ENCODE peak calls at places on chromosomes 1 and 21, in six cellular contexts. A is MM.1S, X is right lobe of liver, S is pancreas, C is OCI-LY7, T is lower lobe of right lung. R is an unnamed sample. For H3K36me3, the result is how much of the 10 kb centered on the place peaks cover.

GRCh38 chr1:3625151-3625907 is 514 bp downstream of the TPRG1L start:
- DNase-seq in A (peak), X (peak), S (peak), C (no peak), T (peak), R (no peak)

GRCh38 chr1:223831755-223832636 is 13.8 kb downstream of the TP53BP2 start:
- DNase-seq in A (no peak), X (no peak), S (no peak), C (no peak), T (no peak), R (no peak)

GRCh38 chr1:241596633-241597032 is 43.5 kb downstream of the CHML start:
- DNase-seq in A (no peak), X (no peak), S (no peak), C (no peak), T (no peak), R (no peak)

GRCh38 chr1:241569848-241570247 is 37.7 kb downstream of the KMO start:
- DNase-seq in A (no peak), X (no peak), S (no peak), C (no peak), T (no peak), R (no peak)

GRCh38 chr1:62076286-62076685 is 118.4 kb upstream of the L1TD1 start:
- DNase-seq in A (no peak), X (no peak), S (no peak), C (no peak), T (no peak), R (no peak)

GRCh38 chr1:35345439-35345981 is 77.0 kb downstream of the ZMYM4 start:
- DNase-seq in A (peak), X (peak), S (no peak), C (no peak), T (peak), R (no peak)

GRCh38 chr1:78237364-78237916 is 191.7 kb downstream of the GIPC2 start:
- DNase-seq in A (no peak), X (no peak), S (peak), C (no peak), T (peak), R (peak)

GRCh38 chr1:115314111-115314510 is 23.9 kb downstream of the NGF start:
- DNase-seq in A (no peak), X (no peak), S (no peak), C (no peak), T (no peak), R (no peak)

GRCh38 chr21:15160136-15160535 is 95.3 kb upstream of the NRIP1 start:
- DNase-seq in A (no peak), X (no peak), S (no peak), C (no peak), T (no peak), R (no peak)

GRCh38 chr1:29883360-29883759 is 647.0 kb downstream of the PTPRU start:
- DNase-seq in A (no peak), X (no peak), S (no peak), C (no peak), T (no peak), R (no peak)

GRCh38 chr1:201350361-201350725 is 27.1 kb downstream of the TNNT2 start:
- DNase-seq in A (no peak), X (peak), S (no peak), C (no peak), T (peak), R (no peak)

GRCh38 chr1:153803479-153804056 is 28.4 kb downstream of the SLC27A3 start:
- DNase-seq in A (no peak), X (no peak), S (no peak), C (no peak), T (no peak), R (no peak)

GRCh38 chr1:235227414-235227813 is 66.4 kb upstream of the RBM34 start:
- DNase-seq in A (no peak), X (no peak), S (no peak), C (no peak), T (no peak), R (no peak)
- H3K36me3 ChIP-seq in A (under half), X (under half), S (under half), C (half or more), T (half or more), R (under half)

DNA sequence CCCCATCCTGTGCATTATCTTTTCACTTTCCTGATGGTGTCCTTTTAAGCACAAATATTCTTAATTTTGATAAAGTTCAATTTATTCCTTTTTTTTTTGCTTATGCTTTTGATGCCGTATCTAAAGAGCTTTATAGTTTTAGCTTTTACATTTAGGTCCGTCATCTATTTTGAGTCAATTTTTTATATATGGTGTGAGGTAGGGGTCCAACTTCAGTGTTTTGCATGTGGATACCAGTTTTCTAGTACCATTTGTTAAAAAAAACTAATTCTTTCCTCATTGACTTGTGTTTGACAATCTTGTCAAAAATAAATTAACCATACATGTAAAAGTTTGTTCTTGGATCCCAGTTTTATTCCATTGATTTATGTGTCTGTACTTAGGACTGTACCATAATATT is 4.9 kb downstream of the MTF2 start:
- DNase-seq in A (no peak), X (no peak), S (no peak), C (no peak), T (no peak), R (no peak)
- TF ChIP-seq CTCF in A (no peak), X (no peak), S (no peak), C (no peak), T (no peak), R (no peak)

GRCh38 chr1:40866408-40866788 is 4.2 kb upstream of the CITED4 start:
- DNase-seq in A (no peak), X (no peak), S (no peak), C (no peak), T (no peak), R (no peak)

GRCh38 chr1:40860706-40861226 is 1.4 kb downstream of the CITED4 start:
- DNase-seq in A (no peak), X (peak), S (peak), C (no peak), T (no peak), R (no peak)

GRCh38 chr1:40859017-40859416 is 3.1 kb downstream of the CITED4 start:
- DNase-seq in A (no peak), X (no peak), S (no peak), C (no peak), T (no peak), R (no peak)

GRCh38 chr1:40861227-40862003 is 748 bp downstream of the CITED4 start:
- DNase-seq in A (no peak), X (peak), S (peak), C (no peak), T (peak), R (peak)

DNA sequence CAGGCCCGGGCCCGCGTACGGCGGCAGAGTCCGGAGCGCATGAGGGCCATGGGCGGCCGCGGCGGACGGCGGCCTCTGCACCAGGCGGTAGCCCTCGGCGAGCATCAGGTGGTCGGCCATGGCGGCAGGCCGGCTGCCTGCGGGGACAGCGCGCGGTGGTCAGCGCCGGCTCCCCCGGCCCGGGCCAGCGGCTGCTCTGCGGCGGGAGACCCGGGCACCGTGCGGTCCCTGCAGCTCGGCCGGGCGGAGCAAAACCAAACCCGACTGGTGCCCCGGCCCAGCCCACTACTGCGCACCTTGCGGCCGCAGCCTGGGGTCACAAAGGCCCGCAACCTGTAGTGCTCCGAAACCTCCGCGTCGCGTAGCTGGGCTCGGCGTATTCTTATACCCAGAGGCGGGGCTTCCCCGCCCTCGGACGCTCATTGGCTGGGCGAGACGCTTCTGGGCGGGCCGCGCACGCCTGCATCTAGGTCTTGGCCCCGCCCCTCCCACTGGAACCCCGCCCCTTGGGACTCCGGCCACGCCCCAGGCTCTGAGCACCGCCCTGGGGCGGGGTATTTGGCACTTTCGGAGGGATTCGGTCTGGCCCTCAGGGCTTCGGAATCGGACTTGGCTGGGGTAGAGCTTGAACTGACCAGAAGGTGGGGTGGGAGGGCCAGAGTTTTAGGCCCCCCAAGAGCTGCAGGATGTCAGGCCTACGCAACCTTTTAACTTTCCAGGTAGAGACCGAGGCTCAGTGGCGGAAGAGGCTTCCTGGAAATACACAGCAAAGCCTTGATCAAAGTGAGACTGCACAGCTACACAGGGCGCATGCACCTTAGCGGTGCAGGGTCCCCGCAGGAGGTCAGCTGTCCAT is at the start of gene CITED4:
- DNase-seq in A (peak), X (peak), S (peak), C (peak), T (peak), R (peak)
- H3K27ac ChIP-seq in A (no peak), X (peak), S (peak), C (no peak), T (peak), R (peak)

GRCh38 chr21:42843021-42843420 is 36.3 kb downstream of the WDR4 start:
- DNase-seq in A (no peak), X (peak), S (no peak), C (no peak), T (peak), R (peak)
- H3K36me3 ChIP-seq in A (under half), X (under half), S (under half), C (half or more), T (half or more), R (under half)

GRCh38 chr1:16915627-16915973 is 6.1 kb upstream of the CROCC start:
- DNase-seq in A (no peak), X (no peak), S (no peak), C (peak), T (no peak), R (peak)

GRCh38 chr1:16907870-16908758 is 12.3 kb downstream of the RNU1-2 start:
- DNase-seq in A (no peak), X (no peak), S (no peak), C (no peak), T (no peak), R (no peak)

GRCh38 chr1:16918371-16918770 is 3.4 kb upstream of the CROCC start:
- DNase-seq in A (no peak), X (peak), S (peak), C (no peak), T (peak), R (no peak)

GRCh38 chr1:16913616-16913865 is 8.2 kb upstream of the CROCC start:
- DNase-seq in A (no peak), X (no peak), S (no peak), C (no peak), T (no peak), R (no peak)

DNA sequence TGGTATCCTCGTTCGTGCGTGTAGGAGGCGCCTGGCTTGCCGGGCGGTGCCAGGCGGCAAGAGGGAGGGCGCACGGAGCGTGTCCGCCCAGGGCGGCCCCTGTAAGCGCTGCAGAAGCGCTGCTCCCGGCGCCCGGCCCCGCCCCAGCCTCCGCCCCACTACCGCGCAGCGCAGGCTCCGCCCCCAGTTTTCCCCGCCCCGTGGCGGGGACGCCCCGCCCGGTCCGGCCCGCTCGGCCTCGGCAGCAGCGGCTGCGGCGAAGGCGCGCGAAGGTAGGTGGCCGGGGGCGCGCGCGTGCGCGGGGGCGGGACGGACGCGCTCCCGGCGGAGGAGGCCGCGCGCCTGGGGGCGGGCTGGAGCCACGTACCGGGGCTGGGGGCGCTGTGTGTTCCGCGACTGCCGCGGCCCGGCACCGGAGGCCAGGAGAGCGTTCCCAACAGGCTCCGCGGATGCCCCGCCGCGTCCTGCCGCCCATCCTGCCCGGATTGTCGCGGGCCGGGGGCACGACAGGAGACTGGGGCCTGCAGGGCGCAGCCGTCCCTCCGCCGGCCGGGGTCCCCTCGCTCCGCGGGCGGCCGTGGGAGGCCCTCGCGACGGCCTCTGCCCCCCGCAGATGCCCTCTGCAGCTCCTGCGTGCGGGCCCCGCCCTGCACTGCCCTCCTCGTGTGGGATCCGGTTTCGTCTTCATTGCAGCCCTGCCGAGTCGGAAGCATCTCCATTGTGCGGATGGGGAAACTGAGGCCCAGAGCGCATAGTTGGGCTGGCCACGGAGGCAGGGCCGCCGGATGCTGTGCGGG is 7.7 kb upstream of the CROCC start:
- DNase-seq in A (peak), X (peak), S (peak), C (peak), T (peak), R (peak)
- TF ChIP-seq CTCF in A (no peak), X (no peak), S (no peak), C (peak), T (no peak), R (peak)

GRCh38 chr1:9245661-9246060 is 11.1 kb downstream of the H6PD start:
- DNase-seq in A (no peak), X (no peak), S (no peak), C (no peak), T (no peak), R (no peak)
- H3K27ac ChIP-seq in A (no peak), X (peak), S (no peak), C (no peak), T (peak), R (no peak)

GRCh38 chr1:26923711-26924110 is 2.2 kb downstream of the NUDC start:
- DNase-seq in A (no peak), X (no peak), S (no peak), C (no peak), T (no peak), R (no peak)
- H3K36me3 ChIP-seq in A (under half), X (under half), S (under half), C (half or more), T (under half), R (half or more)

DNA sequence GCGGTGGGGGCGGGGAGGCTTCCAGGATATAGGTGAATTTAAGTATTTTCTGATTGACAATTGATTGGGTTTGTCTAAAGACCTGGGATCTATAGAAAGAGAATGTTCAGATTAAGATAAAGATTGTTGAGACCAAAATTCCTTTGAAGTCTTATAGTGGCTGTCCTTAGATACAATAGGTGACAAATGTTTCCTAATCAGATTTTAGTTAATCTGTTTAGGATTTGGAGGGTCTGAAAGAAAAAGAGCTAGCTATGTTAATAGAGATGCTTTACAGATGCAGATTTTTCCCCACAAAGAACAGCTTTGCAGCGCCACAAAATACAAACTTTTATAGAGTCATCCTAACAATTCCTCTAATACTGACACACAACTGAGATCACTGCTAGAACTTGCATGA is 14.6 kb upstream of the EPRS1 start:
- DNase-seq in A (no peak), X (no peak), S (no peak), C (no peak), T (no peak), R (no peak)
- TF ChIP-seq CTCF in A (no peak), X (no peak), S (no peak), C (no peak), T (no peak), R (no peak)